ENCODE peak calls at places on chromosomes 5 and 9, in ten cellular contexts. One of them, this sample, is unnamed.

GRCh38 chr5:1410156-1411014 is 34.9 kb downstream of the SLC6A3 start:
- DNase-seq in HCT116: no peak
- DNase-seq in ureter: no peak
- DNase-seq in non-pigmented ciliary epithelial cell: no peak
- DNase-seq in MM.1S: no peak
- DNase-seq in posterior cingulate gyrus: no peak
- DNase-seq in ecto neural progenitor cell: no peak
- DNase-seq in RWPE1: no peak
- DNase-seq in Right ventricle myocardium superior: peak
- DNase-seq in stimulated activated CD4-positive, alpha-beta T cell treated with anti-CD3 and anti-CD28 coated beads, Interleukin-15, amount 100 ng/mL, for 24 hours: no peak
- DNase-seq in this sample: no peak

GRCh38 chr5:166772770-166773169 is 1518.7 kb upstream of the WWC1 start:
- DNase-seq in HCT116: no peak
- DNase-seq in ureter: no peak
- DNase-seq in non-pigmented ciliary epithelial cell: peak
- DNase-seq in MM.1S: no peak
- DNase-seq in posterior cingulate gyrus: no peak
- DNase-seq in ecto neural progenitor cell: no peak
- DNase-seq in RWPE1: peak
- DNase-seq in Right ventricle myocardium superior: no peak
- DNase-seq in stimulated activated CD4-positive, alpha-beta T cell treated with anti-CD3 and anti-CD28 coated beads, Interleukin-15, amount 100 ng/mL, for 24 hours: no peak
- DNase-seq in this sample: no peak

GRCh38 chr5:132473608-132474007 is 17.0 kb downstream of the IRF1 start:
- DNase-seq in HCT116: no peak
- DNase-seq in ureter: no peak
- DNase-seq in non-pigmented ciliary epithelial cell: no peak
- DNase-seq in MM.1S: no peak
- DNase-seq in posterior cingulate gyrus: no peak
- DNase-seq in ecto neural progenitor cell: no peak
- DNase-seq in RWPE1: no peak
- DNase-seq in Right ventricle myocardium superior: no peak
- DNase-seq in stimulated activated CD4-positive, alpha-beta T cell treated with anti-CD3 and anti-CD28 coated beads, Interleukin-15, amount 100 ng/mL, for 24 hours: no peak
- DNase-seq in this sample: no peak

GRCh38 chr9:15416880-15417279 is 5.8 kb upstream of the SNAPC3 start:
- DNase-seq in HCT116: no peak
- DNase-seq in ureter: no peak
- DNase-seq in non-pigmented ciliary epithelial cell: no peak
- DNase-seq in MM.1S: no peak
- DNase-seq in posterior cingulate gyrus: no peak
- DNase-seq in ecto neural progenitor cell: no peak
- DNase-seq in RWPE1: peak
- DNase-seq in Right ventricle myocardium superior: no peak
- DNase-seq in stimulated activated CD4-positive, alpha-beta T cell treated with anti-CD3 and anti-CD28 coated beads, Interleukin-15, amount 100 ng/mL, for 24 hours: peak
- DNase-seq in this sample: no peak

GRCh38 chr9:115986508-115986907 is 167.1 kb upstream of the PAPPA start:
- DNase-seq in HCT116: no peak
- DNase-seq in ureter: no peak
- DNase-seq in non-pigmented ciliary epithelial cell: no peak
- DNase-seq in MM.1S: no peak
- DNase-seq in posterior cingulate gyrus: no peak
- DNase-seq in ecto neural progenitor cell: no peak
- DNase-seq in RWPE1: no peak
- DNase-seq in Right ventricle myocardium superior: no peak
- DNase-seq in stimulated activated CD4-positive, alpha-beta T cell treated with anti-CD3 and anti-CD28 coated beads, Interleukin-15, amount 100 ng/mL, for 24 hours: no peak
- DNase-seq in this sample: no peak

GRCh38 chr9:21873540-21874221 is 71.2 kb downstream of the MTAP start:
- DNase-seq in HCT116: peak
- DNase-seq in ureter: no peak
- DNase-seq in non-pigmented ciliary epithelial cell: peak
- DNase-seq in MM.1S: no peak
- DNase-seq in posterior cingulate gyrus: no peak
- DNase-seq in ecto neural progenitor cell: no peak
- DNase-seq in RWPE1: peak
- DNase-seq in Right ventricle myocardium superior: no peak
- DNase-seq in stimulated activated CD4-positive, alpha-beta T cell treated with anti-CD3 and anti-CD28 coated beads, Interleukin-15, amount 100 ng/mL, for 24 hours: no peak
- DNase-seq in this sample: no peak

GRCh38 chr5:36146390-36146789 is 5.3 kb downstream of the LMBRD2 start:
- DNase-seq in HCT116: no peak
- DNase-seq in ureter: no peak
- DNase-seq in non-pigmented ciliary epithelial cell: no peak
- DNase-seq in MM.1S: no peak
- DNase-seq in posterior cingulate gyrus: no peak
- DNase-seq in ecto neural progenitor cell: no peak
- DNase-seq in RWPE1: no peak
- DNase-seq in Right ventricle myocardium superior: no peak
- DNase-seq in stimulated activated CD4-positive, alpha-beta T cell treated with anti-CD3 and anti-CD28 coated beads, Interleukin-15, amount 100 ng/mL, for 24 hours: no peak
- DNase-seq in this sample: no peak

GRCh38 chr5:53071298-53071697 is 38.3 kb downstream of the MOCS2 start:
- DNase-seq in HCT116: no peak
- DNase-seq in ureter: no peak
- DNase-seq in non-pigmented ciliary epithelial cell: no peak
- DNase-seq in MM.1S: no peak
- DNase-seq in posterior cingulate gyrus: no peak
- DNase-seq in ecto neural progenitor cell: no peak
- DNase-seq in RWPE1: no peak
- DNase-seq in Right ventricle myocardium superior: no peak
- DNase-seq in stimulated activated CD4-positive, alpha-beta T cell treated with anti-CD3 and anti-CD28 coated beads, Interleukin-15, amount 100 ng/mL, for 24 hours: no peak
- DNase-seq in this sample: no peak

GRCh38 chr9:69469136-69469535 is 144.1 kb downstream of the ENTREP1 start:
- DNase-seq in HCT116: no peak
- DNase-seq in ureter: no peak
- DNase-seq in non-pigmented ciliary epithelial cell: no peak
- DNase-seq in MM.1S: no peak
- DNase-seq in posterior cingulate gyrus: no peak
- DNase-seq in ecto neural progenitor cell: no peak
- DNase-seq in RWPE1: no peak
- DNase-seq in Right ventricle myocardium superior: no peak
- DNase-seq in stimulated activated CD4-positive, alpha-beta T cell treated with anti-CD3 and anti-CD28 coated beads, Interleukin-15, amount 100 ng/mL, for 24 hours: no peak
- DNase-seq in this sample: no peak

GRCh38 chr5:174793684-174794328 is 69.4 kb downstream of the MSX2 start:
- DNase-seq in HCT116: peak
- DNase-seq in ureter: peak
- DNase-seq in non-pigmented ciliary epithelial cell: no peak
- DNase-seq in MM.1S: peak
- DNase-seq in posterior cingulate gyrus: peak
- DNase-seq in ecto neural progenitor cell: peak
- DNase-seq in RWPE1: peak
- DNase-seq in Right ventricle myocardium superior: peak
- DNase-seq in stimulated activated CD4-positive, alpha-beta T cell treated with anti-CD3 and anti-CD28 coated beads, Interleukin-15, amount 100 ng/mL, for 24 hours: peak
- DNase-seq in this sample: peak